ENCODE peak calls at places on chromosomes 5 and 9, in ten cellular contexts. C is SJSA1; M is NCI-H2081; X is NCI-H774; P is activated effector memory CD4-positive, alpha-beta T cell treated with anti-CD3 and anti-CD28 coated beads, Interleukin-2, amount 50 U/mL, for 16 hours; L is putamen; N is fibroblast of pulmonary artery; K is astrocyte of the spinal cord; U is GM04504; W is activated T-cell treated with anti-CD3 and anti-CD28 coated beads for 1 hour. G is an unnamed sample.

GRCh38 chr9:96245399-96245798 is 56.6 kb downstream of the HSD17B3 start:
- DNase-seq in M (no peak), C (no peak), W (no peak), X (no peak), N (no peak), P (no peak), K (no peak), U (no peak), L (no peak), G (no peak)

GRCh38 chr9:128393971-128394370 is 22.8 kb downstream of the URM1 start:
- DNase-seq in W (no peak), L (no peak), M (no peak), N (no peak), X (no peak), K (no peak), C (no peak), P (no peak), U (no peak), G (no peak)

GRCh38 chr5:54243483-54244080 is 66.8 kb downstream of the ARL15 start:
- DNase-seq in L (peak), X (peak), K (peak), M (peak), P (no peak), N (peak), U (peak), W (no peak), C (peak), G (peak)

GRCh38 chr9:83639266-83639665 is 16.3 kb downstream of the IDNK start:
- DNase-seq in P (no peak), C (peak), N (no peak), U (no peak), L (no peak), K (no peak), M (no peak), X (no peak), W (no peak), G (no peak)

GRCh38 chr5:50623666-50624065 is 42.8 kb upstream of the PARP8 start:
- DNase-seq in K (no peak), W (no peak), C (no peak), L (no peak), U (no peak), N (no peak), P (no peak), X (no peak), M (no peak), G (no peak)

GRCh38 chr5:97529354-97529753 is 346.3 kb upstream of the RIOK2 start:
- DNase-seq in W (no peak), K (peak), P (no peak), C (no peak), M (no peak), L (no peak), X (no peak), N (no peak), U (no peak), G (no peak)

GRCh38 chr5:33257807-33258491 is 182.8 kb upstream of the TARS1 start:
- DNase-seq in K (peak), U (peak), L (no peak), W (no peak), P (no peak), X (no peak), N (peak), C (peak), M (no peak), G (no peak)

GRCh38 chr9:134698111-134698510 is 56.5 kb downstream of the COL5A1 start:
- DNase-seq in N (no peak), W (no peak), X (no peak), P (no peak), C (no peak), K (no peak), U (no peak), M (no peak), L (no peak), G (no peak)

GRCh38 chr5:68171101-68171558 is 44.4 kb upstream of the PIK3R1 start:
- DNase-seq in W (no peak), P (no peak), C (no peak), L (peak), K (peak), X (no peak), N (peak), M (no peak), U (no peak), G (no peak)

GRCh38 chr9:94783928-94784327 is 57.4 kb downstream of the AOPEP start:
- DNase-seq in W (no peak), C (no peak), N (no peak), U (no peak), M (no peak), P (no peak), L (no peak), K (no peak), X (no peak), G (no peak)